ENCODE peak calls at places on chromosomes 11 and 22, in nine cellular contexts. One of them, this sample, is unnamed.
A peak's percentile ranks its signal among the peaks of the same experiment; 100 is the strongest.

GRCh38 chr22:26888887-26889286 is 231.5 kb downstream of the MIAT start:
- DNase-seq in HepG2: no peak
- DNase-seq in hepatocyte: no peak
- DNase-seq in cardiac muscle cell: no peak
- DNase-seq in heart right ventricle: no peak
- DNase-seq in kidney: no peak
- DNase-seq in endodermal cell: no peak
- DNase-seq in esophagus squamous epithelium: no peak
- DNase-seq in DND-41: no peak
- DNase-seq in this sample: no peak

GRCh38 chr11:34345012-34345804 is 12.6 kb downstream of the ABTB2 start:
- DNase-seq in hepatocyte: peak; percentile 57
- DNase-seq in HepG2: peak; percentile 95
- DNase-seq in endodermal cell: no peak
- DNase-seq in cardiac muscle cell: no peak
- DNase-seq in kidney: peak; percentile 76
- DNase-seq in esophagus squamous epithelium: no peak
- DNase-seq in DND-41: no peak
- DNase-seq in heart right ventricle: no peak
- DNase-seq in this sample: peak; percentile 78

GRCh38 chr11:86106916-86107315 is 38.0 kb upstream of the PICALM start:
- DNase-seq in heart right ventricle: no peak
- DNase-seq in cardiac muscle cell: no peak
- DNase-seq in kidney: no peak
- DNase-seq in endodermal cell: no peak
- DNase-seq in esophagus squamous epithelium: no peak
- DNase-seq in HepG2: no peak
- DNase-seq in DND-41: no peak
- DNase-seq in hepatocyte: no peak
- DNase-seq in this sample: peak; percentile 9

GRCh38 chr11:68206211-68206610 is 6.9 kb downstream of the KMT5B start:
- DNase-seq in esophagus squamous epithelium: no peak
- DNase-seq in kidney: no peak
- DNase-seq in heart right ventricle: no peak
- DNase-seq in endodermal cell: peak; percentile 65
- DNase-seq in hepatocyte: peak; percentile 76
- DNase-seq in HepG2: peak; percentile 74
- DNase-seq in DND-41: peak; percentile 45
- DNase-seq in cardiac muscle cell: peak; percentile 74
- DNase-seq in this sample: peak; percentile 82

GRCh38 chr11:116042125-116042524 is 537.9 kb upstream of the CADM1 start:
- DNase-seq in esophagus squamous epithelium: no peak
- DNase-seq in HepG2: no peak
- DNase-seq in DND-41: no peak
- DNase-seq in kidney: no peak
- DNase-seq in heart right ventricle: no peak
- DNase-seq in hepatocyte: no peak
- DNase-seq in endodermal cell: no peak
- DNase-seq in cardiac muscle cell: no peak
- DNase-seq in this sample: no peak

GRCh38 chr11:81497202-81497804 is 1236.4 kb downstream of the FAM181B start:
- DNase-seq in endodermal cell: peak; percentile 49
- DNase-seq in cardiac muscle cell: peak; percentile 52
- DNase-seq in heart right ventricle: no peak
- DNase-seq in esophagus squamous epithelium: no peak
- DNase-seq in kidney: no peak
- DNase-seq in hepatocyte: peak; percentile 59
- DNase-seq in DND-41: peak; percentile 7
- DNase-seq in HepG2: peak; percentile 24
- DNase-seq in this sample: peak; percentile 60

GRCh38 chr22:42277232-42277753 is 6.8 kb upstream of the TCF20 start:
- DNase-seq in DND-41: no peak
- DNase-seq in kidney: no peak
- DNase-seq in HepG2: no peak
- DNase-seq in esophagus squamous epithelium: no peak
- DNase-seq in cardiac muscle cell: no peak
- DNase-seq in heart right ventricle: no peak
- DNase-seq in endodermal cell: no peak
- DNase-seq in hepatocyte: no peak
- DNase-seq in this sample: no peak

GRCh38 chr11:79428406-79428805 is 12.4 kb downstream of the TENM4 start:
- DNase-seq in kidney: no peak
- DNase-seq in DND-41: no peak
- DNase-seq in hepatocyte: no peak
- DNase-seq in endodermal cell: no peak
- DNase-seq in esophagus squamous epithelium: no peak
- DNase-seq in heart right ventricle: no peak
- DNase-seq in HepG2: no peak
- DNase-seq in cardiac muscle cell: no peak
- DNase-seq in this sample: no peak

GRCh38 chr11:86919557-86920210 is 35.5 kb downstream of the FZD4 start:
- DNase-seq in DND-41: peak; percentile 36
- DNase-seq in hepatocyte: peak; percentile 63
- DNase-seq in heart right ventricle: peak; percentile 28
- DNase-seq in endodermal cell: peak; percentile 72
- DNase-seq in esophagus squamous epithelium: no peak
- DNase-seq in cardiac muscle cell: peak; percentile 44
- DNase-seq in HepG2: peak; percentile 43
- DNase-seq in kidney: no peak
- DNase-seq in this sample: peak; percentile 91

GRCh38 chr11:3375552-3375951 is 3.4 kb downstream of the ZNF195 start:
- DNase-seq in cardiac muscle cell: no peak
- DNase-seq in heart right ventricle: no peak
- DNase-seq in esophagus squamous epithelium: no peak
- DNase-seq in endodermal cell: no peak
- DNase-seq in hepatocyte: no peak
- DNase-seq in kidney: no peak
- DNase-seq in DND-41: no peak
- DNase-seq in HepG2: no peak
- DNase-seq in this sample: peak; percentile 56

GRCh38 chr11:20162824-20163777 is 2.8 kb upstream of the DBX1 start:
- DNase-seq in kidney: no peak
- DNase-seq in DND-41: no peak
- DNase-seq in cardiac muscle cell: peak; percentile 75
- DNase-seq in esophagus squamous epithelium: no peak
- DNase-seq in HepG2: no peak
- DNase-seq in heart right ventricle: no peak
- DNase-seq in hepatocyte: peak; percentile 35
- DNase-seq in endodermal cell: peak; percentile 89
- DNase-seq in this sample: peak; percentile 33

GRCh38 chr11:65421204-65422103 is 1.1 kb upstream of the NEAT1 start:
- DNase-seq in cardiac muscle cell: peak; percentile 56
- DNase-seq in esophagus squamous epithelium: peak; percentile 86
- DNase-seq in DND-41: peak; percentile 94
- DNase-seq in heart right ventricle: peak; percentile 93
- DNase-seq in kidney: peak; percentile 97
- DNase-seq in hepatocyte: peak; percentile 95
- DNase-seq in endodermal cell: peak; percentile 83
- DNase-seq in HepG2: peak; percentile 93
- DNase-seq in this sample: peak; percentile 100

GRCh38 chr11:59247535-59248227 is 35.0 kb upstream of the MPEG1 start:
- DNase-seq in endodermal cell: no peak
- DNase-seq in DND-41: no peak
- DNase-seq in esophagus squamous epithelium: no peak
- DNase-seq in heart right ventricle: peak; percentile 45
- DNase-seq in HepG2: no peak
- DNase-seq in kidney: no peak
- DNase-seq in cardiac muscle cell: no peak
- DNase-seq in hepatocyte: no peak
- DNase-seq in this sample: peak; percentile 21

GRCh38 chr11:2666828-2667570 is 32.8 kb downstream of the KCNQ1OT1 start:
- DNase-seq in heart right ventricle: peak; percentile 3
- DNase-seq in HepG2: no peak
- DNase-seq in DND-41: no peak
- DNase-seq in hepatocyte: no peak
- DNase-seq in endodermal cell: peak; percentile 21
- DNase-seq in kidney: peak; percentile 57
- DNase-seq in esophagus squamous epithelium: no peak
- DNase-seq in cardiac muscle cell: no peak
- DNase-seq in this sample: no peak

GRCh38 chr22:43345761-43346261 is 2.6 kb upstream of the SCUBE1 start:
- DNase-seq in heart right ventricle: no peak
- DNase-seq in cardiac muscle cell: no peak
- DNase-seq in esophagus squamous epithelium: no peak
- DNase-seq in kidney: no peak
- DNase-seq in hepatocyte: no peak
- DNase-seq in endodermal cell: peak; percentile 53
- DNase-seq in DND-41: no peak
- DNase-seq in HepG2: peak; percentile 46
- DNase-seq in this sample: no peak

GRCh38 chr11:36056160-36056751 is 112.4 kb downstream of the LDLRAD3 start:
- DNase-seq in esophagus squamous epithelium: no peak
- DNase-seq in heart right ventricle: no peak
- DNase-seq in kidney: no peak
- DNase-seq in cardiac muscle cell: peak; percentile 58
- DNase-seq in endodermal cell: peak; percentile 88
- DNase-seq in hepatocyte: peak; percentile 36
- DNase-seq in DND-41: no peak
- DNase-seq in HepG2: no peak
- DNase-seq in this sample: peak; percentile 65

GRCh38 chr11:82732734-82733443 is 775 bp downstream of the FAM181B start:
- DNase-seq in esophagus squamous epithelium: no peak
- DNase-seq in DND-41: no peak
- DNase-seq in kidney: peak; percentile 72
- DNase-seq in heart right ventricle: no peak
- DNase-seq in hepatocyte: peak; percentile 51
- DNase-seq in cardiac muscle cell: peak; percentile 43
- DNase-seq in endodermal cell: peak; percentile 75
- DNase-seq in HepG2: no peak
- DNase-seq in this sample: no peak

GRCh38 chr11:72058416-72059034 is 21.8 kb downstream of the NUMA1 start:
- DNase-seq in cardiac muscle cell: no peak
- DNase-seq in esophagus squamous epithelium: no peak
- DNase-seq in HepG2: no peak
- DNase-seq in DND-41: no peak
- DNase-seq in endodermal cell: no peak
- DNase-seq in hepatocyte: no peak
- DNase-seq in kidney: no peak
- DNase-seq in heart right ventricle: no peak
- DNase-seq in this sample: peak; percentile 16

DNA sequence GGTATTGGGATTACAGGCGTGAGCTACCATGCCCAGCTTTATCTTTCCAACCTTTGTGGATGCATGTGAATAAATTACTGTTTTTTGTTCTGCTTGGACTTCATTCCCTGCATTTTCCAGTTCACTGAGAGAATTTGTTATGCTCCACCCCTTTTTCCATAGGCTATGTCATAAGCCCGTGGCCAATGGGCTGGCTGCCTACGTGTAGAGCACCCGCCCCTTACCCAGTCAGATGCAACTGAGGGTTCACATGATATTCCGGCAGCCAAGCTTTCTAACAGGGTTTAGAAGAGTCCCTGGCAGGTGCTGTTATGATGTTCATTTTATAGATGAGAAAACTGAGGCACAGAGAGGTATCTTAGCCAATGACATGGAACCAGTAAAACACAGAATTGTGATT is 42.6 kb upstream of the RASD2 start:
- DNase-seq in kidney: no peak
- DNase-seq in endodermal cell: no peak
- DNase-seq in esophagus squamous epithelium: no peak
- DNase-seq in cardiac muscle cell: no peak
- DNase-seq in heart right ventricle: no peak
- DNase-seq in DND-41: no peak
- DNase-seq in HepG2: no peak
- DNase-seq in hepatocyte: peak; percentile 38
- DNase-seq in this sample: no peak
- H3K4me3 ChIP-seq in kidney: no peak overlapping the region
- H3K4me3 ChIP-seq in endodermal cell: no peak overlapping the region
- H3K4me3 ChIP-seq in esophagus squamous epithelium: no peak overlapping the region
- H3K4me3 ChIP-seq in cardiac muscle cell: no peak overlapping the region
- H3K4me3 ChIP-seq in heart right ventricle: no peak overlapping the region
- H3K4me3 ChIP-seq in DND-41: no peak overlapping the region
- H3K4me3 ChIP-seq in HepG2: no peak overlapping the region
- H3K4me3 ChIP-seq in hepatocyte: no peak overlapping the region
- H3K4me3 ChIP-seq in this sample: no peak overlapping the region

GRCh38 chr11:69635210-69635609 is 5.7 kb upstream of the CCND1 start:
- DNase-seq in endodermal cell: peak; percentile 33
- DNase-seq in heart right ventricle: no peak
- DNase-seq in DND-41: no peak
- DNase-seq in cardiac muscle cell: no peak
- DNase-seq in esophagus squamous epithelium: no peak
- DNase-seq in kidney: no peak
- DNase-seq in HepG2: no peak
- DNase-seq in hepatocyte: no peak
- DNase-seq in this sample: no peak

GRCh38 chr11:69636870-69637600 is 3.9 kb upstream of the CCND1 start:
- DNase-seq in kidney: peak; percentile 66
- DNase-seq in hepatocyte: no peak
- DNase-seq in esophagus squamous epithelium: no peak
- DNase-seq in cardiac muscle cell: no peak
- DNase-seq in HepG2: no peak
- DNase-seq in DND-41: no peak
- DNase-seq in heart right ventricle: no peak
- DNase-seq in endodermal cell: peak; percentile 65
- DNase-seq in this sample: no peak

GRCh38 chr11:69635804-69636511 is 5.0 kb upstream of the CCND1 start:
- DNase-seq in heart right ventricle: no peak
- DNase-seq in cardiac muscle cell: no peak
- DNase-seq in hepatocyte: no peak
- DNase-seq in esophagus squamous epithelium: no peak
- DNase-seq in DND-41: no peak
- DNase-seq in kidney: peak; percentile 17
- DNase-seq in HepG2: no peak
- DNase-seq in endodermal cell: peak; percentile 53
- DNase-seq in this sample: no peak

GRCh38 chr11:69637601-69637955 is 3.4 kb upstream of the CCND1 start:
- DNase-seq in endodermal cell: peak; percentile 83
- DNase-seq in DND-41: no peak
- DNase-seq in heart right ventricle: no peak
- DNase-seq in kidney: peak; percentile 76
- DNase-seq in hepatocyte: no peak
- DNase-seq in HepG2: no peak
- DNase-seq in esophagus squamous epithelium: no peak
- DNase-seq in cardiac muscle cell: no peak
- DNase-seq in this sample: no peak

GRCh38 chr11:69636512-69636866 is 4.5 kb upstream of the CCND1 start:
- DNase-seq in DND-41: no peak
- DNase-seq in kidney: peak; percentile 84
- DNase-seq in heart right ventricle: peak; percentile 88
- DNase-seq in HepG2: no peak
- DNase-seq in endodermal cell: peak; percentile 93
- DNase-seq in esophagus squamous epithelium: no peak
- DNase-seq in cardiac muscle cell: peak; percentile 90
- DNase-seq in hepatocyte: peak; percentile 83
- DNase-seq in this sample: peak; percentile 96
- TF ChIP-seq CTCF in DND-41: no peak
- TF ChIP-seq CTCF in kidney: no peak
- TF ChIP-seq CTCF in heart right ventricle: no peak
- TF ChIP-seq CTCF in HepG2: no peak
- TF ChIP-seq CTCF in endodermal cell: no peak
- TF ChIP-seq CTCF in esophagus squamous epithelium: no peak
- TF ChIP-seq CTCF in cardiac muscle cell: no peak
- TF ChIP-seq CTCF in hepatocyte: no peak
- TF ChIP-seq CTCF in this sample: no peak

GRCh38 chr22:46501701-46502100 is 35.7 kb downstream of the CELSR1 start:
- DNase-seq in endodermal cell: no peak
- DNase-seq in DND-41: no peak
- DNase-seq in hepatocyte: no peak
- DNase-seq in kidney: no peak
- DNase-seq in HepG2: no peak
- DNase-seq in esophagus squamous epithelium: no peak
- DNase-seq in heart right ventricle: no peak
- DNase-seq in cardiac muscle cell: no peak
- DNase-seq in this sample: peak; percentile 81
- H3K4me3 ChIP-seq in endodermal cell: no peak overlapping the region
- H3K4me3 ChIP-seq in DND-41: no peak overlapping the region
- H3K4me3 ChIP-seq in hepatocyte: no peak overlapping the region
- H3K4me3 ChIP-seq in kidney: no peak overlapping the region
- H3K4me3 ChIP-seq in HepG2: no peak overlapping the region
- H3K4me3 ChIP-seq in esophagus squamous epithelium: no peak overlapping the region
- H3K4me3 ChIP-seq in heart right ventricle: no peak overlapping the region
- H3K4me3 ChIP-seq in cardiac muscle cell: no peak overlapping the region
- H3K4me3 ChIP-seq in this sample: no peak overlapping the region

GRCh38 chr11:11272254-11272653 is 80.8 kb downstream of the CSNK2A3 start:
- DNase-seq in hepatocyte: no peak
- DNase-seq in cardiac muscle cell: no peak
- DNase-seq in HepG2: no peak
- DNase-seq in esophagus squamous epithelium: no peak
- DNase-seq in DND-41: no peak
- DNase-seq in endodermal cell: no peak
- DNase-seq in heart right ventricle: no peak
- DNase-seq in kidney: no peak
- DNase-seq in this sample: no peak
- TF ChIP-seq CTCF in hepatocyte: no peak
- TF ChIP-seq CTCF in cardiac muscle cell: no peak
- TF ChIP-seq CTCF in HepG2: no peak
- TF ChIP-seq CTCF in esophagus squamous epithelium: no peak
- TF ChIP-seq CTCF in DND-41: no peak
- TF ChIP-seq CTCF in endodermal cell: no peak
- TF ChIP-seq CTCF in heart right ventricle: no peak
- TF ChIP-seq CTCF in kidney: no peak
- TF ChIP-seq CTCF in this sample: no peak